ENCODE peak calls at places on chromosomes 4 and X, in four cellular contexts. H, Q, U and E are unnamed samples.

GRCh38 chr4:133866328-133866699 is 335.3 kb downstream of the PABPC4L start:
- DNase-seq in Q (no peak), H (no peak), U (no peak), E (no peak)

GRCh38 chr4:105107105-105107856 is 39.4 kb upstream of the TET2 start:
- DNase-seq in U (no peak), Q (no peak), H (no peak), E (no peak)

GRCh38 chr4:61044837-61045236 is 155.3 kb upstream of the ADGRL3 start:
- DNase-seq in U (no peak), Q (no peak), H (no peak), E (no peak)

GRCh38 chrX:6813836-6814370 is 279.0 kb upstream of the VCX3A start:
- DNase-seq in H (no peak), U (no peak), Q (no peak), E (no peak)

GRCh38 chrX:113274345-113274744 is 433.7 kb upstream of the AMOT start:
- DNase-seq in H (no peak), Q (no peak), U (no peak), E (no peak)

GRCh38 chr4:78174931-78175330 is 117.8 kb downstream of the FRAS1 start:
- DNase-seq in Q (no peak), H (no peak), U (no peak), E (no peak)

GRCh38 chrX:155148724-155149537 is 67.3 kb upstream of the VBP1 start:
- DNase-seq in H (peak), Q (no peak), U (peak), E (no peak)

GRCh38 chrX:137684591-137684990 is 118.7 kb downstream of the ZIC3 start:
- DNase-seq in H (no peak), Q (no peak), U (no peak), E (no peak)

GRCh38 chr4:59655996-59656395 is 1544.1 kb upstream of the ADGRL3 start:
- DNase-seq in H (no peak), U (no peak), Q (no peak), E (no peak)

GRCh38 chr4:188660796-188661195 is 521.6 kb downstream of the TRIML1 start:
- DNase-seq in U (no peak), Q (no peak), H (no peak), E (no peak)

GRCh38 chr4:120555058-120555457 is 367.5 kb downstream of the PRDM5 start:
- DNase-seq in U (no peak), Q (no peak), H (no peak), E (no peak)

GRCh38 chr4:71498624-71499023 is 159.8 kb downstream of the SLC4A4 start:
- DNase-seq in Q (no peak), H (no peak), U (no peak), E (no peak)

GRCh38 chr4:171785392-171785791 is 27.8 kb upstream of the GALNTL6 start:
- DNase-seq in H (no peak), Q (no peak), U (peak), E (no peak)

GRCh38 chr4:89657931-89658700 is 178.8 kb downstream of the SNCA start:
- DNase-seq in H (no peak), U (peak), Q (no peak), E (peak)

GRCh38 chr4:183906736-183907651 is 1.9 kb downstream of the STOX2 start:
- DNase-seq in Q (no peak), H (no peak), U (no peak), E (no peak)

GRCh38 chr4:74930166-74930565 is 2.8 kb upstream of the PARM1 start:
- DNase-seq in H (no peak), Q (no peak), U (peak), E (no peak)

GRCh38 chr4:97587912-97588311 is 555.4 kb downstream of the STPG2 start:
- DNase-seq in Q (no peak), H (no peak), U (no peak), E (no peak)

GRCh38 chr4:97582890-97583289 is 560.4 kb downstream of the STPG2 start:
- DNase-seq in U (no peak), H (no peak), Q (no peak), E (no peak)

GRCh38 chr4:97590266-97590665 is 553.0 kb downstream of the STPG2 start:
- DNase-seq in Q (no peak), U (no peak), H (no peak), E (no peak)

GRCh38 chr4:97589481-97590196 is 553.6 kb downstream of the STPG2 start:
- DNase-seq in Q (no peak), U (no peak), H (no peak), E (no peak)

DNA sequence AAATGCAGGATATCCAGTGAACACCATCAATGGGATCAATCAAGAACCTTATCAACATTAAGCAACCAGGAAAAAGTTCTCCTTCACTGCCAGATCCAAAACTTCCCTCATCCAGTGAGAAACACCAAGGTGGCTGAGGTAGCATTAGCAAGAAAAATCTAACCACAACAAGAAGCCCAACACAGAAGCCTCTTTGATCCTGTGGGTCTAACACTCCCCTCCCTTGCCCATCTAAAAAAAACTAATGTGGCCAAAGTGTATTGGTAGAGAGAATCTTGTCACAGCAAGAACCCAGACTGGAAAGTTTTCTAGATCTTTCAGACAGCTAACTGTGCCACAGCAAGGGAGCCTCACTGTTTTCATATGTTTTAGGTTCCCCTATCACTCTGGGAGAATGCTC is 558.0 kb downstream of the STPG2 start:
- DNase-seq in Q (no peak), U (no peak), H (no peak), E (no peak)
- H3K4me3 ChIP-seq in Q (no peak), U (no peak), H (no peak), E (no peak)

GRCh38 chrX:46125139-46125538 is 420.1 kb downstream of the ZNF674 start:
- DNase-seq in H (no peak), U (peak), Q (no peak), E (no peak)

GRCh38 chrX:46130246-46130645 is 415.0 kb downstream of the ZNF674 start:
- DNase-seq in U (no peak), Q (no peak), H (no peak), E (no peak)
- H3K4me3 ChIP-seq in U (no peak), Q (no peak), H (no peak), E (no peak)

DNA sequence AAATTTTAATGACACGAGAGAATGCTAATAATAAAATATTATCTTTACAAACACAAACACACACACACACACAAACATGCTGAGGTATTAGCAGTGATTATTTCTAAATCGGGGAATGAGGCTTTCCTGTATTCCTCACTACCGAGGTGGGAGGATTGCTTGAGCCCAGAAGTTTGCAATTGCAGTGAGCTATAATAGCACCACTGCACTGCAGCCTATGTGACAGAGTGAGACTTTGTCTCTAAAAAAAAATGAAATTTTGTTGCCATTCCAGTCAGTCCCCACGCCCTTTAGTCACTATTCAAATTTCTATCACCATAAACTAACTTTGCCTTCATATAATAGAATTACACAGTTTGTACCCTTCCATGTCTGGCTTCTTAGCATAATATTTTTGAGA is 456.5 kb upstream of the CPEB2 start:
- DNase-seq in U (no peak), Q (no peak), H (no peak), E (no peak)
- H3K4me3 ChIP-seq in U (no peak), Q (no peak), H (no peak), E (no peak)

DNA sequence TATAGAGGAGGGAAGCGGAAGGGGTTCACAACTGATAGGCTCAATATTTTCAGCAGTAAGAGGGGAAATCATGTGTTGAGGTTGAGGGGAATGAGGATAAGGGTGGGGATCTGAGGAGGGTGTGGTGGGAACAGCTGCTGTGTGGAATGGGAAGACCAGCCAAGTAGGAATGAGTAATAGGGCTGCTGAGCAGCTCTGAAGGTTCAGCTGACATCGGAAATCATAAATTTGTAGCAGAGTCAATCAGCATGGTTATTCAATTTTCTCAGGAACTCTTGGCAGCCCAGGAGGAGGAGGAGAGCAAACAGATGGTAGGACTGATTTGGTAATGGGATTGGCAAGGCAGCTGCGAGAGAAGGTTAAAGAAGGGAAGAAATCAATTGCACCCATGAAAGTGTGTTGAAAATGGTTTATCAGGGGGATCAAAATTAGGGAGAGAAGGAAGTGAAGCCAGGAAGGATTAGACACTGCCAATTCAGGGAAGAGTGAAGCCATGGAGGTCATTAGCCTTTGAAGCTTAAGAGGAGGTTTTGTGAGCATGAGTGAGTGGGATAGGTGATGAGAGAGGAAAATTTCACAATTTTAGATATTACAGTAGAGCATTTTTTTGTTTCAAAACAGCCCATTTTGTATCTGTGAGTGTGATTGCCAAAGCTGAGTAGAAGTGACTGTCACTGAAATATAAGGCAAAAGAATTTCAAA is 82.6 kb downstream of the PCDH7 start:
- DNase-seq in Q (no peak), U (no peak), H (no peak), E (peak)
- H3K4me3 ChIP-seq in Q (no peak), U (no peak), H (no peak), E (no peak)

GRCh38 chr4:110634320-110635154 is 11.7 kb upstream of the PITX2 start:
- DNase-seq in U (no peak), H (no peak), Q (no peak), E (no peak)

GRCh38 chr4:110630621-110631402 is 7.9 kb upstream of the PITX2 start:
- DNase-seq in H (no peak), U (no peak), Q (no peak), E (no peak)

GRCh38 chr4:110633358-110634319 is 10.8 kb upstream of the PITX2 start:
- DNase-seq in U (no peak), Q (no peak), H (no peak), E (no peak)

GRCh38 chr4:110631582-110632505 is 9.0 kb upstream of the PITX2 start:
- DNase-seq in U (peak), Q (peak), H (peak), E (peak)

GRCh38 chr4:110632506-110633357 is 9.9 kb upstream of the PITX2 start:
- DNase-seq in U (no peak), H (no peak), Q (no peak), E (no peak)
- H3K4me3 ChIP-seq in U (no peak), H (no peak), Q (peak), E (peak)

GRCh38 chrX:68696267-68696666 is 48.8 kb downstream of the STARD8 start:
- DNase-seq in Q (no peak), H (no peak), U (no peak), E (no peak)

GRCh38 chrX:68693481-68694410 is 46.3 kb downstream of the STARD8 start:
- DNase-seq in U (peak), Q (peak), H (peak), E (no peak)

GRCh38 chrX:68695206-68695845 is 47.9 kb downstream of the STARD8 start:
- DNase-seq in H (no peak), U (no peak), Q (no peak), E (no peak)

GRCh38 chrX:68692651-68693050 is 45.2 kb downstream of the STARD8 start:
- DNase-seq in U (no peak), H (no peak), Q (no peak), E (no peak)

DNA sequence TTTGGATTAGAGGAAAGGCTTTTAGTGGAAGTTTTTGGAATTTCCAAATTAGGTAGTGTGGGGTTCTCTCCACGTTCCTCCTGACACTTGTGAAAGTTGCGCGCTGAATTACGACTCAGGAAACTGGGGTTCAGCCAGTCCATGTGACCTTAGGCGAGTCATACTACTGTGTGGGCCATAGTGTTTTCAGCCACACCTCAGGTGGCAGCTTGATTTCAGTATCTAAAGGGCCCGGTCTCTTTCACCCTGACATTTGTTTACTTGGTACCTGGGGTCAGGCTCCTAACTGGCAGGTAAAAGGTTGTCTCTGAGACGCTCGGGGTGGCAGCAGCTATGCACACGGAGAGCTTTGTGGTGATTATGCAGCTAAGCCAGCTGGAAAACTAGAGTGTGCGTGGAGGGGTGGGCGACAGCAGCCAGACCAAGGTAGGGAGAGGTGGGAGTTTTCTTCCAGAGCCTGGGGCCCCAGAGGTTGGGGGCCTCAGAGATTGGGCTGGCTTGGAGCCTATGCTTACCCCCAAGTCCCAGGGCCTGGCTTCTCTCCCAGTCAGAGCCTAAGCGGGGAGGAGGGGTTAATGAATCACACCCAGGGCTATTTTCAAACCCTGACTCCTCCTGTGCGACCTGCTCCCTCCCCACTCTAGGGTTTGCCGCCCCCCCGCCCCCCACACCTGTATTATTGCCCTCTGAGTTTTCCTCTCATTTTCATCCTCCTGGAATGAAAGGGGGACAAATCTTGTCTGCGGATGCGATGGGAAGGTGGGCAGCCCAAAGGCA is 47.2 kb downstream of the STARD8 start:
- DNase-seq in H (no peak), Q (no peak), U (peak), E (no peak)
- H3K4me3 ChIP-seq in H (no peak), Q (peak), U (peak), E (no peak)

GRCh38 chr4:39037491-39037825 is 5.2 kb upstream of the TMEM156 start:
- DNase-seq in H (no peak), Q (no peak), U (peak), E (no peak)

GRCh38 chr4:39036172-39036571 is 4.0 kb upstream of the TMEM156 start:
- DNase-seq in H (no peak), U (no peak), Q (no peak), E (no peak)

GRCh38 chr4:39029752-39030694 is 2.2 kb downstream of the TMEM156 start:
- DNase-seq in Q (no peak), U (peak), H (no peak), E (no peak)

GRCh38 chr4:39030726-39031125 is 1.5 kb downstream of the TMEM156 start:
- DNase-seq in Q (no peak), U (no peak), H (no peak), E (no peak)

DNA sequence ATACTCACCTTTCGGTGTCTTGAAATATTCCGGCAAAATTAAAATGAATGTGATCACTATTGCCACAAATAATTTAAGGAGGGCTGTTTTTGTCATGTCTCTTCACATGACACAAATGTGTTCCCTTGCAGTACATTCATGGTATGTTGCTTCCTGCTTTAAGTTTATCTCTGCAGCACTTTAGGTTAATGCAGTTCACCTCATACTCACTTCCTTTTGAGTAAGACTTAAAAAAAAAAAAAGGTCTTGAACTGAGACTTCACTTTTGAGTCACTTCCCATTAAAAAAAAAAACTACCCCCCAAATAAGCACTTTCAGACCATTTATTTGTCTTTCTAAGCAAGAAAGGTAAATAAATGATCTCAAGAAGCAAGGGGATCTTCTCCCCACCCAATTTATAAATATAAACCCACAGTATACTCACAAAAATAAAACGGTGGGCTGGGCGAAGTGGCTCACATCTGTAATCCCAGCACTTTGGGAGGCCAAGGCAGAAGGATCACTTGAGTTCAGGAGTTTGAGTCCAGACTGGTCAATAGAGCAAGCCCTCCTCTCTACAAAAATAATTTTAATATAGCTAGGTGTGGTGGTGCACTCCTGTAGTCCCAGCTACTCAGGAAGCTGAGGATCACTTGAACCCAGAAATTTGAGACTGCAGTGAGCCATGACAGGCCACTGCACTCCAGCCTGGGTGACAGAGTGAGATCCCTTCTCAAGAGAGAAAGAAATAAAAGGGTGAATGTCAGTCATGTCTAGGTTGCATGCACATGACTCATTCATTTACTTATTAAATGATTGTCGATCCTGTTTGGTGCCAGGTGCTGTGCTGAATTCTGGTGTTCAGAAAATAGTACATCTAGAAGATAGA is at the start of gene TMEM156:
- DNase-seq in H (no peak), U (peak), Q (no peak), E (no peak)
- H3K4me3 ChIP-seq in H (no peak), U (peak), Q (no peak), E (no peak)

GRCh38 chr4:145935253-145936141 is 3.1 kb downstream of the ZNF827 start:
- DNase-seq in U (peak), H (peak), Q (no peak), E (no peak)
- H3K4me3 ChIP-seq in U (peak), H (no peak), Q (peak), E (peak)

DNA sequence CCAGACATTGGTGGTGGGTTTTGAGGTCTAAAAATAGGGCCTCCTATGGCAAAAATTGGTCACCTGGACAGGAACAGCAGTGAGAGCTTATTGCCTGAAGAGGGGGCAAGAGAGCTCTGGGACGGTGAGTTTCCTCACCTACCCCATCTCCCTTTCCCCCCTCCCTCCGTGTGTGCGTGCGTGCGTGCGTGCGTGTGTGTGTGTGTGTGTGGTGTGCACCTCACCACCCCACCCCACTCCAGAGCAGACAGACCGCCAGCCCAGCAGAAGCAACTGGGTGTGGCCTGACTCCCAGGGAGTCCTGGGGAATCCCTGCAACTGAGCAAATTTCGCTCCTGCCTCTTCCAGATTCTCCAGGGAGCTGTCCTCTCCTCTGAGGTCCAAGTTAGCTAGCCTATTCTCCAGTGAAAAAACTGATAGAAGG is 44.7 kb downstream of the PRPS1 start:
- DNase-seq in U (peak), Q (peak), H (peak), E (peak)
- H3K4me3 ChIP-seq in U (peak), Q (no peak), H (no peak), E (no peak)

GRCh38 chr4:10034136-10034535 is 12.8 kb upstream of the SLC2A9 start:
- DNase-seq in Q (no peak), U (no peak), H (no peak), E (no peak)

GRCh38 chr4:10031663-10032590 is 10.6 kb upstream of the SLC2A9 start:
- DNase-seq in U (no peak), Q (no peak), H (peak), E (no peak)

GRCh38 chr4:10030946-10031662 is 9.8 kb upstream of the SLC2A9 start:
- DNase-seq in Q (no peak), U (no peak), H (no peak), E (no peak)

GRCh38 chr4:10033191-10033881 is 12.0 kb upstream of the SLC2A9 start:
- DNase-seq in Q (peak), U (peak), H (peak), E (no peak)

GRCh38 chr4:10032625-10033024 is 11.3 kb upstream of the SLC2A9 start:
- DNase-seq in H (peak), U (peak), Q (no peak), E (peak)
- H3K4me3 ChIP-seq in H (no peak), U (no peak), Q (no peak), E (no peak)